ENCODE peak calls at places on chromosomes 3 and 15, in four cellular contexts. B, Y, V and T are unnamed samples.
A peak's percentile ranks its signal among the peaks of the same experiment; 100 is the strongest.

GRCh38 chr3:14780927-14781507 is 37.7 kb upstream of the FGD5 start:
- DNase-seq in B (peak; percentile 42), Y (peak; percentile 82), V (peak; percentile 39), T (peak; percentile 58)

GRCh38 chr3:170712336-170712735 is 126.5 kb upstream of the SLC7A14 start:
- DNase-seq in B (no peak), Y (no peak), V (no peak), T (no peak)

GRCh38 chr15:76533060-76533955 is 196.7 kb downstream of the ISL2 start:
- DNase-seq in B (no peak), Y (no peak), V (peak; percentile 12), T (no peak)

GRCh38 chr15:79310985-79311900 is at the start of gene TMED3:
- DNase-seq in B (peak; percentile 89), Y (peak; percentile 92), V (peak; percentile 83), T (peak; percentile 100)

GRCh38 chr15:33108518-33108917 is 86.0 kb downstream of the FMN1 start:
- DNase-seq in B (no peak), Y (no peak), V (no peak), T (no peak)

GRCh38 chr3:67094769-67095168 is 96.7 kb downstream of the KBTBD8 start:
- DNase-seq in B (no peak), Y (no peak), V (no peak), T (no peak)

GRCh38 chr3:128060473-128061381 is 8.5 kb downstream of the SEC61A1 start:
- DNase-seq in B (no peak), Y (no peak), V (peak; percentile 91), T (peak; percentile 94)

GRCh38 chr3:51622868-51623267 is 48.2 kb upstream of the TEX264 start:
- DNase-seq in B (no peak), Y (no peak), V (no peak), T (no peak)

GRCh38 chr3:14222900-14223594 is 44.4 kb downstream of the LSM3 start:
- DNase-seq in B (no peak), Y (peak; percentile 40), V (peak; percentile 46), T (no peak)

GRCh38 chr3:148723591-148723990 is 25.9 kb downstream of the AGTR1 start:
- DNase-seq in B (no peak), Y (no peak), V (no peak), T (peak; percentile 78)

GRCh38 chr3:156217674-156218352 is 97.4 kb downstream of the KCNAB1 start:
- DNase-seq in B (no peak), Y (no peak), V (peak; percentile 32), T (peak; percentile 65)

GRCh38 chr3:156214676-156215075 is 94.3 kb downstream of the KCNAB1 start:
- DNase-seq in B (no peak), Y (no peak), V (no peak), T (no peak)

GRCh38 chr3:156215751-156216150 is 95.4 kb downstream of the KCNAB1 start:
- DNase-seq in B (no peak), Y (no peak), V (no peak), T (no peak)

GRCh38 chr3:156216852-156217251 is 96.5 kb downstream of the KCNAB1 start:
- DNase-seq in B (no peak), Y (no peak), V (no peak), T (no peak)

GRCh38 chr3:156216216-156216615 is 95.8 kb downstream of the KCNAB1 start:
- DNase-seq in B (no peak), Y (no peak), V (no peak), T (no peak)
- H3K4me1 ChIP-seq in B (no peaks in the 10 kb centered on the region), Y (no peaks in the 10 kb centered on the region), V (peaks cover 12% of the 10 kb centered on the region), T (peaks cover 20% of the 10 kb centered on the region)

GRCh38 chr3:50274371-50275104 is 4.3 kb upstream of the LSMEM2 start:
- DNase-seq in B (peak; percentile 77), Y (peak; percentile 77), V (peak; percentile 56), T (peak; percentile 97)
- H3K4me1 ChIP-seq in B (peaks cover 17% of the 10 kb centered on the region), Y (peaks cover 5% of the 10 kb centered on the region), V (peaks cover 30% of the 10 kb centered on the region), T (peaks cover 13% of the 10 kb centered on the region)

GRCh38 chr15:87656373-87656772 is 600.2 kb downstream of the NTRK3 start:
- DNase-seq in B (no peak), Y (no peak), V (no peak), T (no peak)

GRCh38 chr15:87661952-87662351 is 594.6 kb downstream of the NTRK3 start:
- DNase-seq in B (no peak), Y (no peak), V (no peak), T (no peak)

GRCh38 chr15:87660494-87661129 is 595.9 kb downstream of the NTRK3 start:
- DNase-seq in B (no peak), Y (no peak), V (no peak), T (no peak)

GRCh38 chr15:87662575-87662974 is 594.0 kb downstream of the NTRK3 start:
- DNase-seq in B (no peak), Y (no peak), V (no peak), T (no peak)

DNA sequence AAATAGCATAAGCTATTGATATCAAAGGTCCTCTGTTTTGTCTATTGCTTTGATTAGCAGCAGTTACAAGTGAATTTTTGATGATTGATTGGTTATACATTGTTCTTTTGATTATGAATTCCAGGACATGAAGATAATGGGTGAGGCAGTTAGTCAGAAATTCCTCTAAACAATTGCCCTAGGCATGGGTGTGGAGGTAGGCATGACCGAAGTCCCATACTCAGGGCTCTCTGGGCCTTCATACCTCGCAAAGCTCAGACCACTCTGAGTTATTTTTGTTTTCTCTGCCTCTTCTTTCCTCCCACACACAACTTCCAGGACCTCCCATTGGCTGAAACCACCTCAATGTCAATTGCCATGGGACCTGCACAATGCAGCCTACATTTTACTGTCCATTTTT is 595.1 kb downstream of the NTRK3 start:
- DNase-seq in B (no peak), Y (no peak), V (peak; percentile 39), T (no peak)
- H3K4me1 ChIP-seq in B (no peaks in the 10 kb centered on the region), Y (no peaks in the 10 kb centered on the region), V (peaks cover 16% of the 10 kb centered on the region), T (no peaks in the 10 kb centered on the region)

GRCh38 chr3:71206305-71206704 is 377.2 kb downstream of the FOXP1 start:
- DNase-seq in B (no peak), Y (no peak), V (no peak), T (no peak)
- H3K4me1 ChIP-seq in B (no peaks in the 10 kb centered on the region), Y (no peaks in the 10 kb centered on the region), V (no peaks in the 10 kb centered on the region), T (peaks cover 26% of the 10 kb centered on the region)